ENCODE peak calls at places on chromosomes 16 and 17, in ten cellular contexts. One of them, this sample, is unnamed.
A peak's percentile ranks its signal among the peaks of the same experiment; 100 is the strongest.

GRCh38 chr17:18377437-18378204 is at the start of gene EVPLL:
- DNase-seq in endothelial cell of umbilical vein: no peak
- DNase-seq in suprapubic skin: no peak
- DNase-seq in breast epithelium: peak; percentile 75
- DNase-seq in sigmoid colon: peak; percentile 70
- DNase-seq in Panc1: no peak
- DNase-seq in prostate gland: peak; percentile 88
- DNase-seq in SK-N-SH: peak; percentile 47
- DNase-seq in stomach: peak; percentile 82
- DNase-seq in spleen: peak; percentile 83
- DNase-seq in this sample: no peak

GRCh38 chr16:82960923-82961322 is 334.2 kb downstream of the CDH13 start:
- DNase-seq in endothelial cell of umbilical vein: no peak
- DNase-seq in suprapubic skin: no peak
- DNase-seq in breast epithelium: no peak
- DNase-seq in sigmoid colon: no peak
- DNase-seq in Panc1: no peak
- DNase-seq in prostate gland: no peak
- DNase-seq in SK-N-SH: no peak
- DNase-seq in stomach: no peak
- DNase-seq in spleen: no peak
- DNase-seq in this sample: no peak

GRCh38 chr16:4347010-4347409 is 4.1 kb downstream of the PAM16 start:
- DNase-seq in endothelial cell of umbilical vein: no peak
- DNase-seq in suprapubic skin: no peak
- DNase-seq in breast epithelium: no peak
- DNase-seq in sigmoid colon: peak; percentile 66
- DNase-seq in Panc1: no peak
- DNase-seq in prostate gland: no peak
- DNase-seq in SK-N-SH: no peak
- DNase-seq in stomach: no peak
- DNase-seq in spleen: no peak
- DNase-seq in this sample: no peak

GRCh38 chr16:50316848-50317630 is 50.7 kb downstream of the ADCY7 start:
- DNase-seq in endothelial cell of umbilical vein: no peak
- DNase-seq in suprapubic skin: no peak
- DNase-seq in breast epithelium: no peak
- DNase-seq in sigmoid colon: no peak
- DNase-seq in Panc1: no peak
- DNase-seq in prostate gland: no peak
- DNase-seq in SK-N-SH: no peak
- DNase-seq in stomach: no peak
- DNase-seq in spleen: peak; percentile 47
- DNase-seq in this sample: no peak

GRCh38 chr17:80777274-80777673 is 214.4 kb upstream of the CHMP6 start:
- DNase-seq in endothelial cell of umbilical vein: no peak
- DNase-seq in suprapubic skin: peak; percentile 2
- DNase-seq in breast epithelium: no peak
- DNase-seq in sigmoid colon: no peak
- DNase-seq in Panc1: no peak
- DNase-seq in prostate gland: no peak
- DNase-seq in SK-N-SH: no peak
- DNase-seq in stomach: no peak
- DNase-seq in spleen: no peak
- DNase-seq in this sample: peak; percentile 58

GRCh38 chr17:74160656-74161500 is 42.6 kb upstream of the RPL38 start:
- DNase-seq in endothelial cell of umbilical vein: no peak
- DNase-seq in suprapubic skin: peak; percentile 57
- DNase-seq in breast epithelium: no peak
- DNase-seq in sigmoid colon: no peak
- DNase-seq in Panc1: no peak
- DNase-seq in prostate gland: no peak
- DNase-seq in SK-N-SH: no peak
- DNase-seq in stomach: no peak
- DNase-seq in spleen: no peak
- DNase-seq in this sample: no peak

GRCh38 chr16:83212301-83212841 is 585.6 kb downstream of the CDH13 start:
- DNase-seq in endothelial cell of umbilical vein: no peak
- DNase-seq in suprapubic skin: no peak
- DNase-seq in breast epithelium: no peak
- DNase-seq in sigmoid colon: no peak
- DNase-seq in Panc1: no peak
- DNase-seq in prostate gland: no peak
- DNase-seq in SK-N-SH: no peak
- DNase-seq in stomach: no peak
- DNase-seq in spleen: no peak
- DNase-seq in this sample: no peak

GRCh38 chr16:79381552-79382042 is 218.9 kb downstream of the MAF start:
- DNase-seq in endothelial cell of umbilical vein: no peak
- DNase-seq in suprapubic skin: no peak
- DNase-seq in breast epithelium: no peak
- DNase-seq in sigmoid colon: no peak
- DNase-seq in Panc1: no peak
- DNase-seq in prostate gland: no peak
- DNase-seq in SK-N-SH: no peak
- DNase-seq in stomach: no peak
- DNase-seq in spleen: no peak
- DNase-seq in this sample: no peak

GRCh38 chr17:18362509-18363020 is 785 bp downstream of the SHMT1 start:
- DNase-seq in endothelial cell of umbilical vein: peak; percentile 23
- DNase-seq in suprapubic skin: peak; percentile 84
- DNase-seq in breast epithelium: no peak
- DNase-seq in sigmoid colon: peak; percentile 89
- DNase-seq in Panc1: no peak
- DNase-seq in prostate gland: peak; percentile 33
- DNase-seq in SK-N-SH: peak; percentile 70
- DNase-seq in stomach: peak; percentile 64
- DNase-seq in spleen: no peak
- DNase-seq in this sample: no peak

DNA sequence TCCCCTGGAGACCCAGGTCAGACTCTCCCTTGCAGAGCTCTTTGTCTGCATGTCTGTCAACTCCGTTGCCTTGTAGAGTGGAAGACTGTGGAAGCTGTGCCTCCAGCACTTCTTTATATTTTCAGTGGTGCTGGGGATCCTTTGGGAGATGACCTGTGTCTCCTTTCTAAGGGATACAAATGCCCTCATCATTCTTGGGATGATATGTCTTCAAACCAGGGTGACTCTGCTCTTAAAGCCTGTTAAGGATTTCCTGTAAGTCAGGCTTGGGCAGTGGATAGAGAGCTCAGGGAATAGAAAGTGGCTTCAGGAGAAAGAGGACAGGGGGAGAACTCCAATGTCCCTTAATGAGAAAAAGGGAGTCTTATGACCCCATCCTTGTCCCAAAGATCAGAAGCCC is 1.5 kb downstream of the HOXB3 start:
- DNase-seq in endothelial cell of umbilical vein: no peak
- DNase-seq in suprapubic skin: no peak
- DNase-seq in breast epithelium: no peak
- DNase-seq in sigmoid colon: no peak
- DNase-seq in Panc1: no peak
- DNase-seq in prostate gland: no peak
- DNase-seq in SK-N-SH: no peak
- DNase-seq in stomach: no peak
- DNase-seq in spleen: no peak
- DNase-seq in this sample: no peak
- H3K27ac ChIP-seq in endothelial cell of umbilical vein: no peak overlapping the region
- H3K27ac ChIP-seq in suprapubic skin: no peak overlapping the region
- H3K27ac ChIP-seq in breast epithelium: no peak overlapping the region
- H3K27ac ChIP-seq in sigmoid colon: no peak overlapping the region
- H3K27ac ChIP-seq in Panc1: peak overlapping the region; percentile 99
- H3K27ac ChIP-seq in prostate gland: no peak overlapping the region
- H3K27ac ChIP-seq in SK-N-SH: no peak overlapping the region
- H3K27ac ChIP-seq in stomach: peak overlapping the region; percentile 93
- H3K27ac ChIP-seq in spleen: peak overlapping the region; percentile 76
- H3K27ac ChIP-seq in this sample: no peak overlapping the region

DNA sequence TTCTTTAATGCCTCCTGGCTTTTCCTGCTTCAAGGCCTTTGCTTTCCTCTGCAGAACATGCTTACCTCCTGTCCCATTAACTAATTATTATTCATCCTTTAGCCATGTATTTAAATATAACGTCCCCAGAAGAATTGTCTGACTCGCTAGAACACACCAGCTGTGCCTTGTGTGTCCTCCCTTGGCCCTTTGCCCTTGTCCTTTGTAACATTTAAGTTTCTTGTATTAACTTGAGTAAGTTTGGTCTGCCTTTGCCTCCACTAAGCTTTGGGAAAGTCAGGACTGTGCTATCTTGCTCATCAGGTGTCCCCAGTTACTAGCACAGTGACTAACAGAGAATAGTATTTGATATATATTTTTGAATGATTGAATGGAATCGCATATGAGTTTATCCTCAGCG is 29.6 kb upstream of the ABCA9 start:
- DNase-seq in endothelial cell of umbilical vein: no peak
- DNase-seq in suprapubic skin: no peak
- DNase-seq in breast epithelium: no peak
- DNase-seq in sigmoid colon: no peak
- DNase-seq in Panc1: no peak
- DNase-seq in prostate gland: no peak
- DNase-seq in SK-N-SH: no peak
- DNase-seq in stomach: no peak
- DNase-seq in spleen: no peak
- DNase-seq in this sample: no peak
- H3K4me3 ChIP-seq in endothelial cell of umbilical vein: no peak overlapping the region
- H3K4me3 ChIP-seq in suprapubic skin: no peak overlapping the region
- H3K4me3 ChIP-seq in breast epithelium: no peak overlapping the region
- H3K4me3 ChIP-seq in sigmoid colon: no peak overlapping the region
- H3K4me3 ChIP-seq in Panc1: no peak overlapping the region
- H3K4me3 ChIP-seq in prostate gland: no peak overlapping the region
- H3K4me3 ChIP-seq in SK-N-SH: no peak overlapping the region
- H3K4me3 ChIP-seq in stomach: no peak overlapping the region
- H3K4me3 ChIP-seq in spleen: no peak overlapping the region
- H3K4me3 ChIP-seq in this sample: no peak overlapping the region

DNA sequence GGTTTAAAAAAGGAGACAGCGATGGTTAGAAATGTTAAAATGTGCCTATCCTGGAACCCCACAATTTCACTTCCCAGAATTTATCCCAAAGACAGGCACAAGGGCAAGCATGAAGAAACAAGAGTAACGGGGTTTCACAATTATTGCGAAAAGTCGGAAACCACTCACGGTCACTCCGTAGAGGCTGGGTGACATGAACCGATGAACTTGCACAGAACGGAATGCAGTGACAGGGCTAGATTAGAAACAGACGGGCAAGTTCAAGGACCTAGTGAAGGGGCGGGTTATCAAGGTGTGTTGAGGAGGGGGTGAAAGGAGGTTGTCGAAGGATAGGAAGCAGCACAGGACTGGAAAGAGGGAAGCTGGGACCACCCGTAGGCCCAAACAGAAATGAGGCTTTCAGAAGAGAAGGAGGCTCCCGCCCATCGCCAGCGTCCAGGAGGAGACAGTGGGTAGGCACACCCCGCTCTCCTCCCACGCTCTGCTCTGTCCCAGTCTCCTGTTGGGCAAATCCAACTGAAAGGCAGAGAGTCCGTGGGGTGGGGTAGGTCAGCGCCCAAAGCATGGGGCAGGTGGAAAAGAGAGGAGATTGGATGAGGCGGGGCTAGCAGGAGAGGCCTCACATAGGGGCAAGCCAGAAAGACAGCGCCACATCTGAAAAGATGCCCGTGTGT is 47.4 kb upstream of the JPH3 start:
- DNase-seq in endothelial cell of umbilical vein: no peak
- DNase-seq in suprapubic skin: no peak
- DNase-seq in breast epithelium: no peak
- DNase-seq in sigmoid colon: no peak
- DNase-seq in Panc1: no peak
- DNase-seq in prostate gland: no peak
- DNase-seq in SK-N-SH: no peak
- DNase-seq in stomach: no peak
- DNase-seq in spleen: no peak
- DNase-seq in this sample: no peak
- TF ChIP-seq POLR2AphosphoS5 in endothelial cell of umbilical vein: no peak
- TF ChIP-seq POLR2AphosphoS5 in suprapubic skin: no peak
- TF ChIP-seq POLR2AphosphoS5 in breast epithelium: no peak
- TF ChIP-seq POLR2AphosphoS5 in sigmoid colon: no peak
- TF ChIP-seq POLR2AphosphoS5 in Panc1: no peak
- TF ChIP-seq POLR2AphosphoS5 in prostate gland: no peak
- TF ChIP-seq POLR2AphosphoS5 in SK-N-SH: no peak
- TF ChIP-seq POLR2AphosphoS5 in stomach: no peak
- TF ChIP-seq POLR2AphosphoS5 in spleen: no peak
- TF ChIP-seq POLR2AphosphoS5 in this sample: no peak

GRCh38 chr17:59633658-59634359 is 14.1 kb downstream of the CLTC start:
- DNase-seq in endothelial cell of umbilical vein: no peak
- DNase-seq in suprapubic skin: no peak
- DNase-seq in breast epithelium: no peak
- DNase-seq in sigmoid colon: no peak
- DNase-seq in Panc1: no peak
- DNase-seq in prostate gland: no peak
- DNase-seq in SK-N-SH: no peak
- DNase-seq in stomach: no peak
- DNase-seq in spleen: no peak
- DNase-seq in this sample: peak; percentile 87

GRCh38 chr17:59634632-59635561 is 15.2 kb downstream of the CLTC start:
- DNase-seq in endothelial cell of umbilical vein: peak; percentile 53
- DNase-seq in suprapubic skin: no peak
- DNase-seq in breast epithelium: no peak
- DNase-seq in sigmoid colon: no peak
- DNase-seq in Panc1: no peak
- DNase-seq in prostate gland: no peak
- DNase-seq in SK-N-SH: no peak
- DNase-seq in stomach: no peak
- DNase-seq in spleen: no peak
- DNase-seq in this sample: peak; percentile 94

GRCh38 chr17:59632398-59632797 is 12.7 kb downstream of the CLTC start:
- DNase-seq in endothelial cell of umbilical vein: no peak
- DNase-seq in suprapubic skin: no peak
- DNase-seq in breast epithelium: no peak
- DNase-seq in sigmoid colon: no peak
- DNase-seq in Panc1: no peak
- DNase-seq in prostate gland: no peak
- DNase-seq in SK-N-SH: no peak
- DNase-seq in stomach: no peak
- DNase-seq in spleen: no peak
- DNase-seq in this sample: no peak

GRCh38 chr17:59627770-59628171 is 8.1 kb downstream of the CLTC start:
- DNase-seq in endothelial cell of umbilical vein: no peak
- DNase-seq in suprapubic skin: no peak
- DNase-seq in breast epithelium: no peak
- DNase-seq in sigmoid colon: no peak
- DNase-seq in Panc1: no peak
- DNase-seq in prostate gland: peak; percentile 25
- DNase-seq in SK-N-SH: no peak
- DNase-seq in stomach: no peak
- DNase-seq in spleen: no peak
- DNase-seq in this sample: no peak

GRCh38 chr17:59631221-59631720 is 11.6 kb downstream of the CLTC start:
- DNase-seq in endothelial cell of umbilical vein: no peak
- DNase-seq in suprapubic skin: no peak
- DNase-seq in breast epithelium: no peak
- DNase-seq in sigmoid colon: no peak
- DNase-seq in Panc1: no peak
- DNase-seq in prostate gland: no peak
- DNase-seq in SK-N-SH: no peak
- DNase-seq in stomach: no peak
- DNase-seq in spleen: no peak
- DNase-seq in this sample: no peak
- H3K27ac ChIP-seq in endothelial cell of umbilical vein: no peak overlapping the region
- H3K27ac ChIP-seq in suprapubic skin: no peak overlapping the region
- H3K27ac ChIP-seq in breast epithelium: no peak overlapping the region
- H3K27ac ChIP-seq in sigmoid colon: no peak overlapping the region
- H3K27ac ChIP-seq in Panc1: no peak overlapping the region
- H3K27ac ChIP-seq in prostate gland: no peak overlapping the region
- H3K27ac ChIP-seq in SK-N-SH: no peak overlapping the region
- H3K27ac ChIP-seq in stomach: peak overlapping the region; percentile 0
- H3K27ac ChIP-seq in spleen: no peak overlapping the region
- H3K27ac ChIP-seq in this sample: peak overlapping the region; percentile 98